ENCODE peak calls at places on chromosome 4, in seven cellular contexts. P, M, D, X, K, V and C are unnamed samples.

GRCh38 chr4:56907009-56907408 is 691 bp upstream of the REST start:
- DNase-seq in P (no peak), M (no peak), D (no peak), X (no peak), K (no peak), V (peak), C (no peak)

GRCh38 chr4:76002176-76002575 is 5.1 kb downstream of the CXCL9 start:
- DNase-seq in P (no peak), M (no peak), D (no peak), X (no peak), K (no peak), V (no peak), C (no peak)

GRCh38 chr4:106529348-106530033 is 160.9 kb upstream of the GIMD1 start:
- DNase-seq in P (no peak), M (peak), D (no peak), X (peak), K (no peak), V (no peak), C (no peak)

GRCh38 chr4:175584172-175584571 is 227.9 kb downstream of the GPM6A start:
- DNase-seq in P (no peak), M (no peak), D (no peak), X (no peak), K (no peak), V (no peak), C (no peak)

GRCh38 chr4:136750898-136751297 is 781.4 kb downstream of the PCDH18 start:
- DNase-seq in P (no peak), M (no peak), D (no peak), X (no peak), K (no peak), V (no peak), C (no peak)

GRCh38 chr4:6907658-6908191 is 1.9 kb upstream of the TBC1D14 start:
- DNase-seq in P (no peak), M (no peak), D (no peak), X (no peak), K (no peak), V (peak), C (no peak)

GRCh38 chr4:15201782-15202181 is 199.5 kb downstream of the CPEB2 start:
- DNase-seq in P (no peak), M (no peak), D (no peak), X (no peak), K (no peak), V (no peak), C (no peak)

GRCh38 chr4:47852121-47852520 is 14.3 kb upstream of the CORIN start:
- DNase-seq in P (no peak), M (peak), D (no peak), X (no peak), K (no peak), V (no peak), C (no peak)

GRCh38 chr4:40933272-40934053 is 183.7 kb downstream of the NSUN7 start:
- DNase-seq in P (no peak), M (peak), D (no peak), X (no peak), K (no peak), V (no peak), C (no peak)

GRCh38 chr4:1667273-1667672 is 16.8 kb downstream of the FAM53A start:
- DNase-seq in P (no peak), M (no peak), D (no peak), X (no peak), K (no peak), V (no peak), C (no peak)

GRCh38 chr4:161419822-161420221 is 744.0 kb downstream of the FSTL5 start:
- DNase-seq in P (peak), M (no peak), D (no peak), X (no peak), K (no peak), V (no peak), C (no peak)

GRCh38 chr4:185559913-185560281 is 24.6 kb upstream of the PDLIM3 start:
- DNase-seq in P (peak), M (peak), D (no peak), X (peak), K (no peak), V (no peak), C (no peak)

GRCh38 chr4:184099541-184099966 is 118.1 kb downstream of the ENPP6 start:
- DNase-seq in P (no peak), M (no peak), D (no peak), X (no peak), K (no peak), V (no peak), C (no peak)

GRCh38 chr4:101256222-101256621 is 91.1 kb downstream of the PPP3CA start:
- DNase-seq in P (no peak), M (no peak), D (no peak), X (no peak), K (no peak), V (no peak), C (no peak)

GRCh38 chr4:137703225-137703624 is 170.9 kb upstream of the PCDH18 start:
- DNase-seq in P (no peak), M (no peak), D (no peak), X (no peak), K (no peak), V (no peak), C (no peak)

GRCh38 chr4:182923796-182924365 is 6.7 kb upstream of the DCTD start:
- DNase-seq in P (no peak), M (no peak), D (no peak), X (no peak), K (no peak), V (no peak), C (no peak)

GRCh38 chr4:7831858-7832257 is 107.8 kb downstream of the AFAP1 start:
- DNase-seq in P (no peak), M (no peak), D (no peak), X (no peak), K (no peak), V (no peak), C (no peak)

GRCh38 chr4:53937918-53938317 is 126.5 kb downstream of the CHIC2 start:
- DNase-seq in P (no peak), M (peak), D (no peak), X (no peak), K (no peak), V (no peak), C (no peak)

GRCh38 chr4:106494066-106494465 is 125.5 kb upstream of the GIMD1 start:
- DNase-seq in P (no peak), M (peak), D (no peak), X (no peak), K (no peak), V (no peak), C (no peak)

GRCh38 chr4:45033676-45034410 is 307.5 kb upstream of the GNPDA2 start:
- DNase-seq in P (no peak), M (no peak), D (no peak), X (no peak), K (no peak), V (no peak), C (no peak)

GRCh38 chr4:8325284-8325973 is 55.9 kb downstream of the HTRA3 start:
- DNase-seq in P (no peak), M (no peak), D (no peak), X (no peak), K (no peak), V (peak), C (no peak)

GRCh38 chr4:1693131-1693896 is 9.2 kb upstream of the FAM53A start:
- DNase-seq in P (peak), M (peak), D (peak), X (peak), K (peak), V (peak), C (peak)

GRCh38 chr4:74874785-74875367 is 58.0 kb upstream of the PARM1 start:
- DNase-seq in P (peak), M (peak), D (peak), X (peak), K (no peak), V (no peak), C (no peak)

GRCh38 chr4:3251691-3252479 is 2.9 kb downstream of the MSANTD1 start:
- DNase-seq in P (no peak), M (no peak), D (no peak), X (no peak), K (no peak), V (no peak), C (no peak)

GRCh38 chr4:108244576-108244975 is 75.8 kb upstream of the LEF1 start:
- DNase-seq in P (no peak), M (no peak), D (no peak), X (no peak), K (no peak), V (no peak), C (no peak)

GRCh38 chr4:146333187-146333894 is 119.0 kb downstream of the REELD1 start:
- DNase-seq in P (no peak), M (peak), D (peak), X (peak), K (no peak), V (no peak), C (no peak)

GRCh38 chr4:169103966-169104412 is 93.9 kb upstream of the CBR4 start:
- DNase-seq in P (peak), M (peak), D (no peak), X (peak), K (no peak), V (peak), C (no peak)

GRCh38 chr4:52865305-52865704 is 3.2 kb downstream of the RASL11B start:
- DNase-seq in P (no peak), M (no peak), D (no peak), X (no peak), K (no peak), V (no peak), C (no peak)

GRCh38 chr4:123020285-123020684 is 97.9 kb upstream of the NUDT6 start:
- DNase-seq in P (no peak), M (no peak), D (no peak), X (no peak), K (no peak), V (no peak), C (no peak)